ENCODE peak calls at places on chromosomes 11 and 22, in four cellular contexts. One of them, this sample, is unnamed.

GRCh38 chr11:65646921-65647701 is 9.2 kb downstream of the SIPA1 start:
- DNase-seq in K562: no peak
- DNase-seq in GM12878: no peak
- DNase-seq in HepG2: no peak
- DNase-seq in this sample: peak; percentile 77

GRCh38 chr11:128535468-128536457 is 51.6 kb downstream of the ETS1 start:
- DNase-seq in K562: no peak
- DNase-seq in GM12878: no peak
- DNase-seq in HepG2: no peak
- DNase-seq in this sample: no peak

GRCh38 chr22:35128637-35129036 is 62.7 kb downstream of the ISX start:
- DNase-seq in K562: no peak
- DNase-seq in GM12878: peak; percentile 95
- DNase-seq in HepG2: no peak
- DNase-seq in this sample: no peak

GRCh38 chr11:68997124-68997994 is 15.7 kb downstream of the MRGPRF start:
- DNase-seq in K562: no peak
- DNase-seq in GM12878: no peak
- DNase-seq in HepG2: no peak
- DNase-seq in this sample: peak; percentile 7

GRCh38 chr11:126968915-126969314 is 31.7 kb downstream of the KIRREL3 start:
- DNase-seq in K562: peak; percentile 7
- DNase-seq in GM12878: no peak
- DNase-seq in HepG2: no peak
- DNase-seq in this sample: peak; percentile 78

GRCh38 chr22:23070418-23071162 is at the start of gene GNAZ:
- DNase-seq in K562: no peak
- DNase-seq in GM12878: no peak
- DNase-seq in HepG2: no peak
- DNase-seq in this sample: peak; percentile 51

GRCh38 chr22:29369460-29369859 is 18.9 kb downstream of the AP1B1 start:
- DNase-seq in K562: peak; percentile 22
- DNase-seq in GM12878: no peak
- DNase-seq in HepG2: no peak
- DNase-seq in this sample: peak; percentile 42

GRCh38 chr22:48578138-48579034 is 1249.3 kb downstream of the BRD1 start:
- DNase-seq in K562: no peak
- DNase-seq in GM12878: no peak
- DNase-seq in HepG2: no peak
- DNase-seq in this sample: no peak

GRCh38 chr11:10455637-10456487 is 798 bp downstream of the AMPD3 start:
- DNase-seq in K562: peak; percentile 91
- DNase-seq in GM12878: peak; percentile 43
- DNase-seq in HepG2: peak; percentile 25
- DNase-seq in this sample: peak; percentile 35

GRCh38 chr11:112453601-112454577 is 193.2 kb upstream of the PLET1 start:
- DNase-seq in K562: peak; percentile 70
- DNase-seq in GM12878: no peak
- DNase-seq in HepG2: peak; percentile 29
- DNase-seq in this sample: peak; percentile 67

GRCh38 chr11:23143031-23143430 is 282.8 kb upstream of the CCDC179 start:
- DNase-seq in K562: no peak
- DNase-seq in GM12878: no peak
- DNase-seq in HepG2: no peak
- DNase-seq in this sample: no peak

GRCh38 chr11:22065472-22065871 is 127.4 kb upstream of the ANO5 start:
- DNase-seq in K562: no peak
- DNase-seq in GM12878: no peak
- DNase-seq in HepG2: no peak
- DNase-seq in this sample: no peak

GRCh38 chr11:35912883-35913614 is 30.8 kb upstream of the LDLRAD3 start:
- DNase-seq in K562: no peak
- DNase-seq in GM12878: no peak
- DNase-seq in HepG2: no peak
- DNase-seq in this sample: no peak

GRCh38 chr11:12402027-12402426 is 24.7 kb downstream of the PARVA start:
- DNase-seq in K562: no peak
- DNase-seq in GM12878: no peak
- DNase-seq in HepG2: no peak
- DNase-seq in this sample: no peak

GRCh38 chr22:48888466-48889208 is 939.0 kb downstream of the BRD1 start:
- DNase-seq in K562: no peak
- DNase-seq in GM12878: no peak
- DNase-seq in HepG2: no peak
- DNase-seq in this sample: no peak

GRCh38 chr11:35087648-35088047 is 51.3 kb upstream of the CD44 start:
- DNase-seq in K562: no peak
- DNase-seq in GM12878: no peak
- DNase-seq in HepG2: no peak
- DNase-seq in this sample: no peak

GRCh38 chr22:31488988-31489617 is 539 bp downstream of the EIF4ENIF1 start:
- DNase-seq in K562: peak; percentile 43
- DNase-seq in GM12878: no peak
- DNase-seq in HepG2: no peak
- DNase-seq in this sample: peak; percentile 55

GRCh38 chr22:46297151-46297819 is 615 bp downstream of the GTSE1 start:
- DNase-seq in K562: peak; percentile 26
- DNase-seq in GM12878: no peak
- DNase-seq in HepG2: peak; percentile 11
- DNase-seq in this sample: peak; percentile 45

GRCh38 chr11:83823461-83824025 is 537.4 kb upstream of the CCDC90B start:
- DNase-seq in K562: no peak
- DNase-seq in GM12878: no peak
- DNase-seq in HepG2: no peak
- DNase-seq in this sample: no peak

GRCh38 chr11:83831929-83832328 is 545.8 kb upstream of the CCDC90B start:
- DNase-seq in K562: no peak
- DNase-seq in GM12878: no peak
- DNase-seq in HepG2: no peak
- DNase-seq in this sample: no peak

GRCh38 chr11:83826078-83826477 is 539.9 kb upstream of the CCDC90B start:
- DNase-seq in K562: no peak
- DNase-seq in GM12878: no peak
- DNase-seq in HepG2: no peak
- DNase-seq in this sample: no peak

GRCh38 chr11:83827520-83827919 is 541.4 kb upstream of the CCDC90B start:
- DNase-seq in K562: no peak
- DNase-seq in GM12878: no peak
- DNase-seq in HepG2: no peak
- DNase-seq in this sample: no peak

GRCh38 chr11:83827940-83828554 is 541.9 kb upstream of the CCDC90B start:
- DNase-seq in K562: peak; percentile 30
- DNase-seq in GM12878: no peak
- DNase-seq in HepG2: peak; percentile 42
- DNase-seq in this sample: no peak
- TF ChIP-seq NR2C2 in K562: no peak
- TF ChIP-seq NR2C2 in GM12878: no peak
- TF ChIP-seq NR2C2 in HepG2: no peak
- TF ChIP-seq NR2C2 in this sample: no peak

GRCh38 chr11:1227551-1228182 is 4.8 kb downstream of the MUC5B start:
- DNase-seq in K562: peak; percentile 9
- DNase-seq in GM12878: no peak
- DNase-seq in HepG2: no peak
- DNase-seq in this sample: no peak
- TF ChIP-seq NR2C2 in K562: no peak
- TF ChIP-seq NR2C2 in GM12878: no peak
- TF ChIP-seq NR2C2 in HepG2: no peak
- TF ChIP-seq NR2C2 in this sample: no peak

GRCh38 chr11:103749158-103749557 is 287.3 kb upstream of the DDI1 start:
- DNase-seq in K562: no peak
- DNase-seq in GM12878: no peak
- DNase-seq in HepG2: no peak
- DNase-seq in this sample: no peak
- TF ChIP-seq NR2C2 in K562: no peak
- TF ChIP-seq NR2C2 in GM12878: no peak
- TF ChIP-seq NR2C2 in HepG2: no peak
- TF ChIP-seq NR2C2 in this sample: no peak

DNA sequence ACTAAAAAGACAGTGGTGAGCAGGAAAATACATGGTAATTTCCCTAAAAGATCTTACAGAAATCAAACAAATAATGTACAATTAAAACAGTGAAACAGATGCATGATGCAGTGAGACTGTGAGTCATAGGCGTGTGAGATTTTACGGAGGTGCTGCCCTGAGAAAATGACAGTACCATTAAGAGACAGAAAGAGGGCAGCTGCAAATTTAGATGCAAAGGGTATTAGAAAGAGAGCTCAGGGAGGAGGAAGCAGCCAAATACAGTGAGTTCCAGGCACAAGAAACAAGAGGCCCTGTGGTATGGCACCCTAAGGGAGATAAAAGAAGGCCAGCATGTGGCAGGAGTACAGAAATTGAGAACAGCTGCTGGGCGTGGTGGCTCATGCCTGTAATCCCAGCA is 88.5 kb upstream of the FIBIN start:
- DNase-seq in K562: no peak
- DNase-seq in GM12878: no peak
- DNase-seq in HepG2: no peak
- DNase-seq in this sample: no peak
- TF ChIP-seq NR2C2 in K562: no peak
- TF ChIP-seq NR2C2 in GM12878: no peak
- TF ChIP-seq NR2C2 in HepG2: no peak
- TF ChIP-seq NR2C2 in this sample: no peak

DNA sequence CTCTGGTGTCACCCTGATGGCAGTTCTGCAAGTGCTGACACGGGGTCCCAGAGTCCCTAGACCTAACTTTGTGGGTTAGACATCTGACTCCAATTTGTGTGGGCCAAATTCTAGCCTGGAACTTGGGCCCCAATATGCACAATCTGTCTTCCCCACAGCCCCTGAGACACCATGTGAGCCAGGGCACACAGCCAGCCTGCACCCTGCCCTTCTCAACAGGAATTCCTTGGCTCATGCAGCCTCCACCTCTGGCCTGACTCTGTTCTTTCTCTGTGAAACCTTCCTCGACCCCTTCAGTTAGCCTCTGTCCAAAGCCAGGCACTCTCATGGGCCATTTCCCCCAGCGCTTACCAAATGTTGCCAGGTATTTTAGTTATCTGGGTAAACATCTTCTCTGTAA is 59.1 kb upstream of the POU2AF1 start:
- DNase-seq in K562: no peak
- DNase-seq in GM12878: no peak
- DNase-seq in HepG2: no peak
- DNase-seq in this sample: no peak
- TF ChIP-seq NR2C2 in K562: no peak
- TF ChIP-seq NR2C2 in GM12878: no peak
- TF ChIP-seq NR2C2 in HepG2: no peak
- TF ChIP-seq NR2C2 in this sample: no peak

DNA sequence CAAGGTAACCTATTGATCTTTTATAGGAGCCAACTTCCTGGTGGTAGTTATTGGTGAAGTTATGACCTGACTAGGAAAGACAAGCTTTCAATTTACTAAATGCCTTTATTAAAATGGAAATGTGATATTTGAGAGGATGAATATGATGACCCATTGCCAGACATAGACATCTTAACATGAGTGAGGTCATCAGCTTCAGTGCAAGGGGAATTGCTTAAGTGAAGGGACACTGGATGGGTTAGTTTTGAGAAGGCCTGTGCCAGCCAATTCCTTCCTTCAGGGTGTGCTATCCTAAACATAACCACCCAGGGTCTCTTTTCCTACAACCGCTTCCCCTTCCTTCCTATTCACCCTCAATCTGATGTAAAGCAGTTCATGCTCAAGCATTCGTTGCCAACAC is 21.5 kb downstream of the NAV2 start:
- DNase-seq in K562: no peak
- DNase-seq in GM12878: no peak
- DNase-seq in HepG2: no peak
- DNase-seq in this sample: no peak
- TF ChIP-seq NR2C2 in K562: no peak
- TF ChIP-seq NR2C2 in GM12878: no peak
- TF ChIP-seq NR2C2 in HepG2: no peak
- TF ChIP-seq NR2C2 in this sample: no peak

This sample was measured in WTC11.